ENCODE peak calls at places on chromosome 3, in four cellular contexts. One of them, this sample, is unnamed.

GRCh38 chr3:58173670-58174472 is 36.9 kb downstream of the DNASE1L3 start:
- DNase-seq in HCT116: no peak
- DNase-seq in tibial artery: peak; percentile 45
- DNase-seq in left lung: no peak
- DNase-seq in this sample: peak; percentile 72

GRCh38 chr3:42665050-42665878 is 11.8 kb downstream of the ZBTB47 start:
- DNase-seq in left lung: peak; percentile 75
- DNase-seq in HCT116: no peak
- DNase-seq in tibial artery: no peak
- DNase-seq in this sample: peak; percentile 63

GRCh38 chr3:129614927-129615363 is 8.5 kb upstream of the PLXND1 start:
- DNase-seq in tibial artery: no peak
- DNase-seq in left lung: peak; percentile 74
- DNase-seq in HCT116: no peak
- DNase-seq in this sample: no peak

GRCh38 chr3:42214064-42214463 is 51.9 kb downstream of the CCK start:
- DNase-seq in HCT116: no peak
- DNase-seq in tibial artery: no peak
- DNase-seq in left lung: no peak
- DNase-seq in this sample: no peak

GRCh38 chr3:157388051-157388450 is 48.6 kb upstream of the PTX3 start:
- DNase-seq in tibial artery: no peak
- DNase-seq in left lung: no peak
- DNase-seq in HCT116: no peak
- DNase-seq in this sample: no peak

GRCh38 chr3:65597225-65597951 is 441.3 kb downstream of the MAGI1 start:
- DNase-seq in HCT116: no peak
- DNase-seq in tibial artery: no peak
- DNase-seq in left lung: peak; percentile 49
- DNase-seq in this sample: no peak

GRCh38 chr3:120907659-120908029 is 361 bp upstream of the STXBP5L start:
- DNase-seq in tibial artery: no peak
- DNase-seq in HCT116: no peak
- DNase-seq in left lung: no peak
- DNase-seq in this sample: no peak

GRCh38 chr3:52525666-52526065 is 8.0 kb downstream of the NT5DC2 start:
- DNase-seq in left lung: no peak
- DNase-seq in HCT116: no peak
- DNase-seq in tibial artery: no peak
- DNase-seq in this sample: peak; percentile 4

GRCh38 chr3:184719709-184720108 is 7.8 kb upstream of the MAGEF1 start:
- DNase-seq in left lung: no peak
- DNase-seq in tibial artery: no peak
- DNase-seq in HCT116: no peak
- DNase-seq in this sample: no peak

GRCh38 chr3:152309535-152310317 is 41.0 kb downstream of the MBNL1 start:
- DNase-seq in HCT116: no peak
- DNase-seq in left lung: no peak
- DNase-seq in tibial artery: no peak
- DNase-seq in this sample: no peak

GRCh38 chr3:175940881-175941280 is 1081.7 kb downstream of the NAALADL2 start:
- DNase-seq in tibial artery: no peak
- DNase-seq in HCT116: no peak
- DNase-seq in left lung: no peak
- DNase-seq in this sample: no peak

GRCh38 chr3:46661776-46662766 is 31.4 kb downstream of the ALS2CL start:
- DNase-seq in HCT116: no peak
- DNase-seq in left lung: peak; percentile 61
- DNase-seq in tibial artery: no peak
- DNase-seq in this sample: peak; percentile 47

GRCh38 chr3:23991236-23992050 is 46.4 kb downstream of the NR1D2 start:
- DNase-seq in HCT116: no peak
- DNase-seq in left lung: no peak
- DNase-seq in tibial artery: no peak
- DNase-seq in this sample: no peak

GRCh38 chr3:99118381-99118780 is 216.9 kb upstream of the DCBLD2 start:
- DNase-seq in HCT116: no peak
- DNase-seq in left lung: no peak
- DNase-seq in tibial artery: no peak
- DNase-seq in this sample: no peak

GRCh38 chr3:128394033-128394432 is 72.7 kb downstream of the DNAJB8 start:
- DNase-seq in HCT116: no peak
- DNase-seq in tibial artery: no peak
- DNase-seq in left lung: peak; percentile 65
- DNase-seq in this sample: no peak

GRCh38 chr3:128390867-128391266 is 75.8 kb downstream of the DNAJB8 start:
- DNase-seq in HCT116: no peak
- DNase-seq in tibial artery: no peak
- DNase-seq in left lung: peak; percentile 72
- DNase-seq in this sample: no peak

GRCh38 chr3:128395046-128395445 is 71.6 kb downstream of the DNAJB8 start:
- DNase-seq in left lung: no peak
- DNase-seq in tibial artery: no peak
- DNase-seq in HCT116: no peak
- DNase-seq in this sample: no peak

GRCh38 chr3:128392021-128392420 is 74.7 kb downstream of the DNAJB8 start:
- DNase-seq in HCT116: no peak
- DNase-seq in left lung: peak; percentile 57
- DNase-seq in tibial artery: no peak
- DNase-seq in this sample: no peak

DNA sequence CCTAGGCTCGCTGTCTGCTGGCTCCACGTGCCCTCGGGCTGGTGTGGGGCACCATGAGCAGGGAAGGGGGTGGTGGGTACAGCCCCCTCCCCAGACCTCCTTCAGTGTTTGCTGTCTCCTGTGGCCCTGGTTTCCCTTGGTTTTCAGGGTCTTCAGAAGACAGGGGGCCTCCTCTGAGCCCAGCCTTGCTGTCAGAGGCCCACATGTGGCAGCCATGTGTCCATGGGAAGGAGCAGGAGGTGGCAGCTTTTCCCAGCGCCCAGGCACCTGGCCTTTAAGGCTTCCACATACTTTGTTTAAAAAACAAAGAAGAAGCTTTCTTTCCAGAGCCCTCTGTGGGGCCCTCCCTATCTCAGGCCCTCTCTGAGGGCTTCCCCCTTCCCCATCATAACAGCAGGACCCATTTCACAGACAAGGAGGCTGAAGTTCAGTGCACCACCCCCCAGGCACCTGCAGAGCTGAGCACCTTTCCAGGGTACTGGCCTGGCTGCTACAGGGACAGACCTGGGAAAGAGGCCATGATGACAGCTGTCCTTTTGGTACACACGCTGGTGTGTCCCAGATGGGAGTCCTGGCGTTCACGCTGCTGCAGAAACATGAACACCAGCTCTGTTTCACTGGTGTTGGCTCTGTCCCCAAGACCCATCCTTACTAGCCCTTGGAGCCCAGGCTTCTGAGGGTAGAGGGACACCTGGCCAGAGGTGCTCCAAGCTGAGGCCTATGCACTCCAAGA is 73.7 kb downstream of the DNAJB8 start:
- DNase-seq in HCT116: no peak
- DNase-seq in tibial artery: no peak
- DNase-seq in left lung: peak; percentile 50
- DNase-seq in this sample: no peak
- H3K27ac ChIP-seq in HCT116: no peak overlapping the region
- H3K27ac ChIP-seq in tibial artery: no peak overlapping the region
- H3K27ac ChIP-seq in left lung: no peak overlapping the region
- H3K27ac ChIP-seq in this sample: no peak overlapping the region

GRCh38 chr3:193863657-193864323 is 270.8 kb downstream of the OPA1 start:
- DNase-seq in tibial artery: no peak
- DNase-seq in HCT116: no peak
- DNase-seq in left lung: no peak
- DNase-seq in this sample: no peak
- H3K36me3 ChIP-seq in tibial artery: no peaks in the 10 kb centered on the region
- H3K36me3 ChIP-seq in HCT116: no peaks in the 10 kb centered on the region
- H3K36me3 ChIP-seq in left lung: no peaks in the 10 kb centered on the region
- H3K36me3 ChIP-seq in this sample: no peaks in the 10 kb centered on the region

GRCh38 chr3:194686414-194686815 is 732 bp downstream of the FAM43A start:
- DNase-seq in left lung: no peak
- DNase-seq in tibial artery: no peak
- DNase-seq in HCT116: no peak
- DNase-seq in this sample: no peak

GRCh38 chr3:194686816-194687637 is 1.3 kb downstream of the FAM43A start:
- DNase-seq in left lung: peak; percentile 85
- DNase-seq in HCT116: no peak
- DNase-seq in tibial artery: peak; percentile 29
- DNase-seq in this sample: peak; percentile 72

GRCh38 chr3:194687638-194688206 is 2.0 kb downstream of the FAM43A start:
- DNase-seq in tibial artery: peak; percentile 46
- DNase-seq in left lung: peak; percentile 95
- DNase-seq in HCT116: no peak
- DNase-seq in this sample: peak; percentile 84

GRCh38 chr3:194685050-194685722 is 497 bp upstream of the FAM43A start:
- DNase-seq in tibial artery: no peak
- DNase-seq in left lung: no peak
- DNase-seq in HCT116: no peak
- DNase-seq in this sample: no peak

DNA sequence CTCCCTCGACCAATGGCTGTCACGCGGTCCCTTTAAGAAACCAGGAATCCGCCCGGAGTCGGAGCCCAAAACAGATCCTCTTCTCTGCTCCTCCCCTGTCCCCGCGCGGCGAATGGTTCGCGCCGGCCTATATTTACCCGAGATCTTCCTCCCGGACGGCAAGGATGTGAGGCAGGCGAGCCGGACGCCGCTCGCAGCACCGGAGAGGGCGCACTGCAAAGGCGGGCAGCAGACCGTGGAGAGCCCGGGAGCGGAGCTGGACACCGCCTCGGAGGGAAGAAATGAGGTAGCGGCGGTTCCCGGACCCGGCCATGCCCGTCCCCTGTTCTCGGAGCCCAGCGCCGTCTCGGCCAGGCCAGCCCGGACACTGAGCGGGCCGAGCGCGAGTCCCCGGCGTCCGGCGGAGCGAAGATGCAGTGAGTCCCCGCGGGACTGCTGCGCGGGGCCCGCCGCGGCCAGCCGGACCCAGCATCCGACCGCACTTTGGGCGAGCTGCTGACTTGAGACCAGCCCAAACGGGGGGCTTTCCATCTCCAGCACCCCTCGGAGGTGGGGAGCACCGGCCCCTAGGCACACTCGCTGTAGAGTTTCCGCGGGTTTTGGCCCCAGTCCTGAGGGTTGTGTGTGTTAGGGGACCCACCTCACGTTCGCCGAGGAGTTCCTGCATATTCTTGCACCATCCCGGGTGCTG is at the start of gene FAM43A:
- DNase-seq in left lung: peak; percentile 96
- DNase-seq in HCT116: peak; percentile 87
- DNase-seq in tibial artery: peak; percentile 92
- DNase-seq in this sample: peak; percentile 70
- H3K27ac ChIP-seq in left lung: peak within 1 kb of the TSS; percentile 76
- H3K27ac ChIP-seq in HCT116: peak within 1 kb of the TSS; percentile 45
- H3K27ac ChIP-seq in tibial artery: peak within 1 kb of the TSS; percentile 77
- H3K27ac ChIP-seq in this sample: peak within 1 kb of the TSS; percentile 79

GRCh38 chr3:123126653-123127052 is 59.8 kb downstream of the PDIA5 start:
- DNase-seq in HCT116: no peak
- DNase-seq in left lung: no peak
- DNase-seq in tibial artery: no peak
- DNase-seq in this sample: no peak

GRCh38 chr3:123126051-123126450 is 59.2 kb downstream of the PDIA5 start:
- DNase-seq in left lung: no peak
- DNase-seq in HCT116: no peak
- DNase-seq in tibial artery: no peak
- DNase-seq in this sample: no peak

GRCh38 chr3:123130079-123130726 is 63.4 kb downstream of the PDIA5 start:
- DNase-seq in HCT116: no peak
- DNase-seq in left lung: no peak
- DNase-seq in tibial artery: no peak
- DNase-seq in this sample: no peak

GRCh38 chr3:123129532-123129931 is 62.7 kb downstream of the PDIA5 start:
- DNase-seq in tibial artery: no peak
- DNase-seq in HCT116: no peak
- DNase-seq in left lung: no peak
- DNase-seq in this sample: no peak

GRCh38 chr3:123129052-123129451 is 62.2 kb downstream of the PDIA5 start:
- DNase-seq in tibial artery: no peak
- DNase-seq in left lung: no peak
- DNase-seq in HCT116: no peak
- DNase-seq in this sample: no peak
- H3K36me3 ChIP-seq in tibial artery: peaks cover 45% of the 10 kb centered on the region
- H3K36me3 ChIP-seq in left lung: no peaks in the 10 kb centered on the region
- H3K36me3 ChIP-seq in HCT116: peaks cover 42% of the 10 kb centered on the region
- H3K36me3 ChIP-seq in this sample: peaks cover 64% of the 10 kb centered on the region

This sample was measured in ascending aorta.